ENCODE peak calls at places on chromosomes 5 and 9, in five cellular contexts. One of them, this sample, is unnamed.

GRCh38 chr9:89278997-89279739 is 31.8 kb upstream of the CKS2 start:
- DNase-seq in neuronal stem cell: peak; percentile 56
- DNase-seq in mammary epithelial cell: peak; percentile 49
- DNase-seq in A549: peak; percentile 51
- DNase-seq in HepG2: peak; percentile 45
- DNase-seq in this sample: no peak

GRCh38 chr5:39370555-39371366 is 6.5 kb upstream of the C9 start:
- DNase-seq in neuronal stem cell: no peak
- DNase-seq in mammary epithelial cell: no peak
- DNase-seq in A549: no peak
- DNase-seq in HepG2: no peak
- DNase-seq in this sample: peak; percentile 20

GRCh38 chr9:132586830-132587483 is 4.6 kb downstream of the BARHL1 start:
- DNase-seq in neuronal stem cell: no peak
- DNase-seq in mammary epithelial cell: no peak
- DNase-seq in A549: no peak
- DNase-seq in HepG2: no peak
- DNase-seq in this sample: peak; percentile 15

GRCh38 chr5:130720355-130720754 is 444.7 kb downstream of the HINT1 start:
- DNase-seq in neuronal stem cell: peak; percentile 53
- DNase-seq in mammary epithelial cell: peak; percentile 55
- DNase-seq in A549: peak; percentile 61
- DNase-seq in HepG2: peak; percentile 39
- DNase-seq in this sample: no peak

GRCh38 chr5:88743231-88743879 is 139.6 kb downstream of the MEF2C start:
- DNase-seq in neuronal stem cell: no peak
- DNase-seq in mammary epithelial cell: no peak
- DNase-seq in A549: peak; percentile 59
- DNase-seq in HepG2: no peak
- DNase-seq in this sample: peak; percentile 64

GRCh38 chr9:135500071-135500524 is 384 bp upstream of the MRPS2 start:
- DNase-seq in neuronal stem cell: no peak
- DNase-seq in mammary epithelial cell: no peak
- DNase-seq in A549: no peak
- DNase-seq in HepG2: no peak
- DNase-seq in this sample: no peak

GRCh38 chr9:124272979-124273378 is 15.2 kb downstream of the NEK6 start:
- DNase-seq in neuronal stem cell: no peak
- DNase-seq in mammary epithelial cell: no peak
- DNase-seq in A549: no peak
- DNase-seq in HepG2: no peak
- DNase-seq in this sample: no peak

GRCh38 chr5:17302138-17302537 is 84.7 kb downstream of the BASP1 start:
- DNase-seq in neuronal stem cell: no peak
- DNase-seq in mammary epithelial cell: peak; percentile 41
- DNase-seq in A549: peak; percentile 49
- DNase-seq in HepG2: no peak
- DNase-seq in this sample: no peak

GRCh38 chr5:169442354-169443248 is 141.0 kb upstream of the SPDL1 start:
- DNase-seq in neuronal stem cell: no peak
- DNase-seq in mammary epithelial cell: no peak
- DNase-seq in A549: peak; percentile 37
- DNase-seq in HepG2: no peak
- DNase-seq in this sample: no peak

GRCh38 chr5:69288069-69288468 is 44.5 kb downstream of the CCDC125 start:
- DNase-seq in neuronal stem cell: no peak
- DNase-seq in mammary epithelial cell: no peak
- DNase-seq in A549: no peak
- DNase-seq in HepG2: no peak
- DNase-seq in this sample: no peak

GRCh38 chr5:133425183-133425582 is 187.2 kb downstream of the FSTL4 start:
- DNase-seq in neuronal stem cell: peak; percentile 43
- DNase-seq in mammary epithelial cell: no peak
- DNase-seq in A549: no peak
- DNase-seq in HepG2: no peak
- DNase-seq in this sample: no peak

GRCh38 chr5:37132646-37133045 is 116.5 kb downstream of the CPLANE1 start:
- DNase-seq in neuronal stem cell: no peak
- DNase-seq in mammary epithelial cell: no peak
- DNase-seq in A549: no peak
- DNase-seq in HepG2: no peak
- DNase-seq in this sample: no peak

GRCh38 chr5:78335976-78336375 is 24.4 kb upstream of the SCAMP1 start:
- DNase-seq in neuronal stem cell: no peak
- DNase-seq in mammary epithelial cell: no peak
- DNase-seq in A549: no peak
- DNase-seq in HepG2: no peak
- DNase-seq in this sample: no peak

GRCh38 chr9:107397076-107398049 is 92.2 kb downstream of the KLF4 start:
- DNase-seq in neuronal stem cell: no peak
- DNase-seq in mammary epithelial cell: peak; percentile 21
- DNase-seq in A549: no peak
- DNase-seq in HepG2: no peak
- DNase-seq in this sample: no peak

GRCh38 chr5:1665803-1666202 is 133.8 kb downstream of the MRPL36 start:
- DNase-seq in neuronal stem cell: no peak
- DNase-seq in mammary epithelial cell: no peak
- DNase-seq in A549: no peak
- DNase-seq in HepG2: no peak
- DNase-seq in this sample: no peak

GRCh38 chr5:149767278-149767550 is 37.1 kb downstream of the PPARGC1B start:
- DNase-seq in neuronal stem cell: no peak
- DNase-seq in mammary epithelial cell: no peak
- DNase-seq in A549: no peak
- DNase-seq in HepG2: no peak
- DNase-seq in this sample: no peak

GRCh38 chr5:68843600-68844342 is 250.0 kb upstream of the SLC30A5 start:
- DNase-seq in neuronal stem cell: no peak
- DNase-seq in mammary epithelial cell: no peak
- DNase-seq in A549: no peak
- DNase-seq in HepG2: no peak
- DNase-seq in this sample: no peak

GRCh38 chr9:73348485-73348884 is 196.8 kb downstream of the ANXA1 start:
- DNase-seq in neuronal stem cell: peak; percentile 8
- DNase-seq in mammary epithelial cell: no peak
- DNase-seq in A549: peak; percentile 12
- DNase-seq in HepG2: no peak
- DNase-seq in this sample: no peak

GRCh38 chr9:129570450-129571297 is 50.2 kb downstream of the C9orf50 start:
- DNase-seq in neuronal stem cell: no peak
- DNase-seq in mammary epithelial cell: peak; percentile 53
- DNase-seq in A549: peak; percentile 95
- DNase-seq in HepG2: peak; percentile 75
- DNase-seq in this sample: peak; percentile 82

GRCh38 chr9:79665383-79665782 is 93.6 kb downstream of the TLE4 start:
- DNase-seq in neuronal stem cell: no peak
- DNase-seq in mammary epithelial cell: no peak
- DNase-seq in A549: no peak
- DNase-seq in HepG2: no peak
- DNase-seq in this sample: no peak

GRCh38 chr9:79665926-79666325 is 94.2 kb downstream of the TLE4 start:
- DNase-seq in neuronal stem cell: no peak
- DNase-seq in mammary epithelial cell: peak; percentile 13
- DNase-seq in A549: no peak
- DNase-seq in HepG2: no peak
- DNase-seq in this sample: no peak

GRCh38 chr9:79664375-79664825 is 92.6 kb downstream of the TLE4 start:
- DNase-seq in neuronal stem cell: no peak
- DNase-seq in mammary epithelial cell: no peak
- DNase-seq in A549: peak; percentile 59
- DNase-seq in HepG2: no peak
- DNase-seq in this sample: no peak

GRCh38 chr9:79670269-79670961 is 98.7 kb downstream of the TLE4 start:
- DNase-seq in neuronal stem cell: no peak
- DNase-seq in mammary epithelial cell: peak; percentile 99
- DNase-seq in A549: peak; percentile 76
- DNase-seq in HepG2: no peak
- DNase-seq in this sample: no peak

GRCh38 chr9:79667716-79668458 is 96.1 kb downstream of the TLE4 start:
- DNase-seq in neuronal stem cell: no peak
- DNase-seq in mammary epithelial cell: no peak
- DNase-seq in A549: peak; percentile 77
- DNase-seq in HepG2: peak; percentile 38
- DNase-seq in this sample: no peak
- H3K4me1 ChIP-seq in neuronal stem cell: peaks cover 49% of the 10 kb centered on the region
- H3K4me1 ChIP-seq in mammary epithelial cell: peaks cover 31% of the 10 kb centered on the region
- H3K4me1 ChIP-seq in A549: peaks cover 82% of the 10 kb centered on the region
- H3K4me1 ChIP-seq in HepG2: peaks cover 9% of the 10 kb centered on the region
- H3K4me1 ChIP-seq in this sample: no peaks in the 10 kb centered on the region

DNA sequence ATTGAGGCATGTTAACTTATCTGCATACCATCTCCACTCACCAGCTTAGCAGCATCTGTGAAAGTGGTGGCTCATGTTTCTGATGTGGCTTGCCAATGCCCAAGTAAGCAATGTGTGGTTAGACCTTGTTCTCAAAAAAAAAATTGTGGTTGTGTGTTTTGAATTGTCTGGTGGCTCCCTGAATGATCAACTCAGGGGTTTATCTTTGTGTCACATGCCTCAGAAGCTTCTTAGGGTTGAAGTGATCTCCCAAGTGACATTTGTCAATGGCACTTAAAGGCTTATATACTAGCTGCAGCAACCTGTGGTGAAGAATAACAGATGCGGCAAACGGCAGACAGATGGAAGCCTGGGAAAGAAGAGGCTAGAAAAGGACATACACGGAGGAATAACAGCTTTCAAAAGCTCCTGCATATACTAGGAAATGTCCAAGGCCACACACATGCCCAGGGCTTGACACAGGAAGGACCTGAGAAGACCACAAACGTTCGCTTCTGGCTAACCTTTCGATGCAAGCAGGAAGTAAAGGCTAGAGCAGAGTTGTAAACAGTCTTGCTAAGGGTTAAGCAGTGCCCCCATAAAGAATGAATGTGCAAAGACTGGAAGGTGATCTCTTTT is 42.2 kb upstream of the FSD1L start:
- DNase-seq in neuronal stem cell: no peak
- DNase-seq in mammary epithelial cell: peak; percentile 22
- DNase-seq in A549: no peak
- DNase-seq in HepG2: no peak
- DNase-seq in this sample: no peak
- H3K4me2 ChIP-seq in neuronal stem cell: no peak overlapping the region
- H3K4me2 ChIP-seq in mammary epithelial cell: no peak overlapping the region
- H3K4me2 ChIP-seq in A549: no peak overlapping the region
- H3K4me2 ChIP-seq in HepG2: no peak overlapping the region
- H3K4me2 ChIP-seq in this sample: no peak overlapping the region

GRCh38 chr9:79446540-79447307 is 125.0 kb upstream of the TLE4 start:
- DNase-seq in neuronal stem cell: no peak
- DNase-seq in mammary epithelial cell: no peak
- DNase-seq in A549: no peak
- DNase-seq in HepG2: no peak
- DNase-seq in this sample: no peak

GRCh38 chr9:79452265-79452664 is 119.5 kb upstream of the TLE4 start:
- DNase-seq in neuronal stem cell: no peak
- DNase-seq in mammary epithelial cell: no peak
- DNase-seq in A549: no peak
- DNase-seq in HepG2: no peak
- DNase-seq in this sample: no peak

GRCh38 chr9:79447308-79447605 is 124.5 kb upstream of the TLE4 start:
- DNase-seq in neuronal stem cell: no peak
- DNase-seq in mammary epithelial cell: no peak
- DNase-seq in A549: no peak
- DNase-seq in HepG2: no peak
- DNase-seq in this sample: no peak

GRCh38 chr9:79447760-79448159 is 124.0 kb upstream of the TLE4 start:
- DNase-seq in neuronal stem cell: no peak
- DNase-seq in mammary epithelial cell: no peak
- DNase-seq in A549: peak; percentile 11
- DNase-seq in HepG2: no peak
- DNase-seq in this sample: no peak
- H3K4me3 ChIP-seq in neuronal stem cell: no peak overlapping the region
- H3K4me3 ChIP-seq in mammary epithelial cell: no peak overlapping the region
- H3K4me3 ChIP-seq in A549: no peak overlapping the region
- H3K4me3 ChIP-seq in HepG2: no peak overlapping the region
- H3K4me3 ChIP-seq in this sample: no peak overlapping the region

GRCh38 chr9:4831119-4831518 is 38.4 kb downstream of the RCL1 start:
- DNase-seq in neuronal stem cell: no peak
- DNase-seq in mammary epithelial cell: no peak
- DNase-seq in A549: no peak
- DNase-seq in HepG2: no peak
- DNase-seq in this sample: no peak

GRCh38 chr9:4831944-4832343 is 39.2 kb downstream of the RCL1 start:
- DNase-seq in neuronal stem cell: no peak
- DNase-seq in mammary epithelial cell: no peak
- DNase-seq in A549: no peak
- DNase-seq in HepG2: no peak
- DNase-seq in this sample: no peak

GRCh38 chr9:4836676-4837075 is 43.9 kb downstream of the RCL1 start:
- DNase-seq in neuronal stem cell: no peak
- DNase-seq in mammary epithelial cell: no peak
- DNase-seq in A549: no peak
- DNase-seq in HepG2: no peak
- DNase-seq in this sample: no peak

GRCh38 chr9:4832786-4833579 is 40.2 kb downstream of the RCL1 start:
- DNase-seq in neuronal stem cell: no peak
- DNase-seq in mammary epithelial cell: peak; percentile 99
- DNase-seq in A549: peak; percentile 89
- DNase-seq in HepG2: peak; percentile 94
- DNase-seq in this sample: peak; percentile 92

GRCh38 chr9:4833781-4834560 is 41.2 kb downstream of the RCL1 start:
- DNase-seq in neuronal stem cell: no peak
- DNase-seq in mammary epithelial cell: no peak
- DNase-seq in A549: no peak
- DNase-seq in HepG2: no peak
- DNase-seq in this sample: no peak
- H3K4me1 ChIP-seq in neuronal stem cell: no peaks in the 10 kb centered on the region
- H3K4me1 ChIP-seq in mammary epithelial cell: peaks cover 40% of the 10 kb centered on the region
- H3K4me1 ChIP-seq in A549: peaks cover 71% of the 10 kb centered on the region
- H3K4me1 ChIP-seq in HepG2: peaks cover 99% of the 10 kb centered on the region
- H3K4me1 ChIP-seq in this sample: peaks cover 22% of the 10 kb centered on the region

GRCh38 chr5:108251350-108251749 is 130.5 kb downstream of the FBXL17 start:
- DNase-seq in neuronal stem cell: no peak
- DNase-seq in mammary epithelial cell: no peak
- DNase-seq in A549: no peak
- DNase-seq in HepG2: no peak
- DNase-seq in this sample: no peak

GRCh38 chr5:108249785-108250100 is 132.2 kb downstream of the FBXL17 start:
- DNase-seq in neuronal stem cell: no peak
- DNase-seq in mammary epithelial cell: no peak
- DNase-seq in A549: no peak
- DNase-seq in HepG2: no peak
- DNase-seq in this sample: no peak

GRCh38 chr5:108249095-108249784 is 132.7 kb downstream of the FBXL17 start:
- DNase-seq in neuronal stem cell: no peak
- DNase-seq in mammary epithelial cell: no peak
- DNase-seq in A549: no peak
- DNase-seq in HepG2: no peak
- DNase-seq in this sample: no peak
- H3K4me2 ChIP-seq in neuronal stem cell: no peak overlapping the region
- H3K4me2 ChIP-seq in mammary epithelial cell: no peak overlapping the region
- H3K4me2 ChIP-seq in A549: no peak overlapping the region
- H3K4me2 ChIP-seq in HepG2: no peak overlapping the region
- H3K4me2 ChIP-seq in this sample: no peak overlapping the region

This sample was measured in PC-9.